ENCODE peak calls at places on chromosomes 5 and 9, in four cellular contexts. W is H7, I is HFFc6, K is tibial nerve. L is an unnamed sample.

GRCh38 chr5:90637731-90638130 is 79.1 kb downstream of the ADGRV1 start:
- DNase-seq in W (no peak), I (no peak), K (no peak), L (no peak)

GRCh38 chr5:161078793-161079192 is 226.8 kb upstream of the ATP10B start:
- DNase-seq in W (no peak), I (no peak), K (no peak), L (no peak)

GRCh38 chr5:147467973-147468508 is 41.8 kb downstream of the DPYSL3 start:
- DNase-seq in W (no peak), I (no peak), K (no peak), L (no peak)

GRCh38 chr9:128117613-128118471 is 9.7 kb downstream of the PTGES2 start:
- DNase-seq in W (peak), I (peak), K (peak), L (peak)

GRCh38 chr5:87151547-87151946 is 116.1 kb upstream of the RASA1 start:
- DNase-seq in W (no peak), I (peak), K (no peak), L (no peak)

GRCh38 chr5:74822288-74822687 is 43.9 kb downstream of the FAM169A start:
- DNase-seq in W (no peak), I (no peak), K (no peak), L (no peak)

GRCh38 chr9:12290166-12290869 is 402.9 kb upstream of the TYRP1 start:
- DNase-seq in W (no peak), I (no peak), K (no peak), L (no peak)

GRCh38 chr5:91378683-91379601 is 4.2 kb downstream of the ARRDC3 start:
- DNase-seq in W (no peak), I (no peak), K (no peak), L (no peak)

GRCh38 chr9:6567140-6567591 is 78.4 kb downstream of the GLDC start:
- DNase-seq in W (no peak), I (peak), K (no peak), L (no peak)

GRCh38 chr9:2127486-2127885 is 112.3 kb downstream of the SMARCA2 start:
- DNase-seq in W (no peak), I (peak), K (no peak), L (no peak)

GRCh38 chr5:134609232-134609851 is 23.3 kb downstream of the SAR1B start:
- DNase-seq in W (no peak), I (no peak), K (no peak), L (no peak)

GRCh38 chr9:110832916-110833315 is 164.3 kb downstream of the MUSK start:
- DNase-seq in W (no peak), I (no peak), K (no peak), L (no peak)

GRCh38 chr9:127903557-127904475 is 4.4 kb upstream of the ST6GALNAC6 start:
- DNase-seq in W (peak), I (no peak), K (peak), L (no peak)

GRCh38 chr5:132877938-132878337 is 4.5 kb downstream of the LEAP2 start:
- DNase-seq in W (no peak), I (peak), K (no peak), L (no peak)

GRCh38 chr9:78021692-78022091 is 9.9 kb downstream of the GNAQ start:
- DNase-seq in W (no peak), I (no peak), K (no peak), L (no peak)

GRCh38 chr9:131854906-131855504 is 115.1 kb upstream of the RAPGEF1 start:
- DNase-seq in W (no peak), I (no peak), K (no peak), L (no peak)

GRCh38 chr5:666816-667498 is 26.2 kb downstream of the TPPP start:
- DNase-seq in W (no peak), I (no peak), K (no peak), L (no peak)

GRCh38 chr5:137734962-137735530 is 843 bp downstream of the KLHL3 start:
- DNase-seq in W (peak), I (no peak), K (no peak), L (no peak)

GRCh38 chr5:170719551-170719950 is 64.0 kb upstream of the GABRP start:
- DNase-seq in W (no peak), I (no peak), K (no peak), L (no peak)

GRCh38 chr9:36823466-36823865 is 210.6 kb downstream of the PAX5 start:
- DNase-seq in W (no peak), I (no peak), K (no peak), L (no peak)

GRCh38 chr5:17169507-17169906 is 47.9 kb upstream of the BASP1 start:
- DNase-seq in W (no peak), I (peak), K (no peak), L (no peak)

GRCh38 chr5:136099870-136100269 is 32.8 kb upstream of the SMAD5 start:
- DNase-seq in W (no peak), I (no peak), K (no peak), L (no peak)

GRCh38 chr9:133058550-133059320 is 3.0 kb upstream of the CEL start:
- DNase-seq in W (peak), I (no peak), K (no peak), L (no peak)

GRCh38 chr5:9337908-9338307 is 208.0 kb downstream of the SEMA5A start:
- DNase-seq in W (no peak), I (peak), K (no peak), L (no peak)

GRCh38 chr5:111043712-111044506 is 27.6 kb upstream of the TSLP start:
- DNase-seq in W (peak), I (no peak), K (no peak), L (no peak)

GRCh38 chr5:138981606-138982005 is 106.5 kb upstream of the LRRTM2 start:
- DNase-seq in W (no peak), I (peak), K (no peak), L (no peak)

GRCh38 chr9:127835930-127836586 is 18.4 kb downstream of the ENG start:
- DNase-seq in W (peak), I (peak), K (peak), L (no peak)

GRCh38 chr5:113151641-113152040 is 175.0 kb downstream of the DCP2 start:
- DNase-seq in W (no peak), I (no peak), K (no peak), L (no peak)

GRCh38 chr5:39478851-39479250 is 54.1 kb upstream of the DAB2 start:
- DNase-seq in W (no peak), I (no peak), K (no peak), L (no peak)

GRCh38 chr9:126618200-126618589 is 4.5 kb downstream of the LMX1B start:
- DNase-seq in W (peak), I (no peak), K (no peak), L (no peak)

GRCh38 chr5:57705769-57706168 is 223.2 kb upstream of the ACTBL2 start:
- DNase-seq in W (no peak), I (no peak), K (no peak), L (no peak)